ENCODE peak calls at places on chromosomes 6 and 20, in eight cellular contexts. C is SK-N-SH, T is choroid plexus epithelial cell, B is A172, F is Caki2, R is posterior cingulate gyrus, G is GF-D8, I is NCI-H345. U is an unnamed sample.

GRCh38 chr6:13574571-13575376 is at the start of gene SIRT5:
- DNase-seq in C (peak), T (peak), B (peak), F (peak), R (peak), G (peak), I (peak), U (peak)

GRCh38 chr6:131322121-131322520 is 186.9 kb downstream of the AKAP7 start:
- DNase-seq in C (no peak), T (no peak), B (no peak), F (no peak), R (no peak), G (no peak), I (no peak), U (no peak)

GRCh38 chr20:25619514-25619913 is 4.3 kb downstream of the NANP start:
- DNase-seq in C (no peak), T (no peak), B (no peak), F (no peak), R (no peak), G (no peak), I (no peak), U (no peak)

GRCh38 chr6:121274896-121275295 is 59.4 kb downstream of the TBC1D32 start:
- DNase-seq in C (no peak), T (no peak), B (no peak), F (no peak), R (no peak), G (no peak), I (no peak), U (no peak)

GRCh38 chr6:95240514-95240913 is 336.8 kb upstream of the MANEA start:
- DNase-seq in C (peak), T (no peak), B (no peak), F (no peak), R (no peak), G (no peak), I (no peak), U (no peak)

GRCh38 chr6:169841251-169841650 is 89.8 kb downstream of the ERMARD start:
- DNase-seq in C (no peak), T (no peak), B (no peak), F (no peak), R (no peak), G (no peak), I (no peak), U (no peak)

GRCh38 chr6:17012421-17013225 is 89.2 kb upstream of the STMND1 start:
- DNase-seq in C (peak), T (peak), B (peak), F (no peak), R (peak), G (no peak), I (no peak), U (no peak)

GRCh38 chr6:100504786-100505737 is 40.3 kb upstream of the SIM1 start:
- DNase-seq in C (no peak), T (peak), B (peak), F (peak), R (no peak), G (no peak), I (no peak), U (no peak)

GRCh38 chr6:56374841-56375369 is 127.5 kb upstream of the COL21A1 start:
- DNase-seq in C (no peak), T (peak), B (no peak), F (no peak), R (no peak), G (no peak), I (no peak), U (no peak)

GRCh38 chr20:16947346-16947943 is 199.3 kb downstream of the OTOR start:
- DNase-seq in C (no peak), T (no peak), B (no peak), F (peak), R (no peak), G (no peak), I (no peak), U (no peak)

U was measured in NCI-H774.